ENCODE peak calls at places on chromosomes 16 and 17, in four cellular contexts. M is HCT116, I is H1, W is K562. T is an unnamed sample.

GRCh38 chr17:75032896-75033294 is 13.9 kb downstream of the ATP5PD start:
- DNase-seq in I (no peak), M (no peak), W (no peak), T (no peak)

GRCh38 chr17:10149573-10150399 is 48.6 kb downstream of the GAS7 start:
- DNase-seq in W (no peak), M (peak), I (no peak), T (peak)

GRCh38 chr16:82460761-82461160 is 166.0 kb upstream of the CDH13 start:
- DNase-seq in M (no peak), W (no peak), I (no peak), T (no peak)

GRCh38 chr16:10466313-10466712 is 80.5 kb downstream of the ATF7IP2 start:
- DNase-seq in W (no peak), I (no peak), M (no peak), T (no peak)

GRCh38 chr17:16286009-16286946 is 67.0 kb downstream of the CENPV start:
- DNase-seq in M (peak), W (peak), I (peak), T (peak)

GRCh38 chr17:10118788-10119130 is 79.6 kb downstream of the GAS7 start:
- DNase-seq in M (no peak), I (no peak), W (no peak), T (no peak)

GRCh38 chr16:66740010-66740409 is 11.4 kb downstream of the DYNC1LI2 start:
- DNase-seq in W (peak), I (no peak), M (no peak), T (no peak)

GRCh38 chr17:69179227-69179952 is 37.7 kb upstream of the ABCA6 start:
- DNase-seq in W (no peak), M (no peak), I (no peak), T (no peak)

GRCh38 chr17:47776330-47777197 is 43.5 kb downstream of the TBX21 start:
- DNase-seq in W (peak), I (no peak), M (peak), T (no peak)

GRCh38 chr16:47876494-47876893 is 279.3 kb downstream of the ABCC12 start:
- DNase-seq in W (no peak), M (no peak), I (no peak), T (no peak)

GRCh38 chr16:1174477-1175357 is 21.8 kb downstream of the CACNA1H start:
- DNase-seq in I (no peak), W (no peak), M (peak), T (no peak)

GRCh38 chr17:13601776-13602551 is at the start of gene HS3ST3A1:
- DNase-seq in I (peak), M (no peak), W (peak), T (no peak)

GRCh38 chr16:69762843-69763556 is 868 bp downstream of the WWP2 start:
- DNase-seq in I (no peak), W (no peak), M (no peak), T (no peak)

GRCh38 chr17:32298721-32299578 is 33.3 kb downstream of the RHBDL3 start:
- DNase-seq in I (no peak), M (no peak), W (no peak), T (no peak)

GRCh38 chr17:40107266-40107980 is 7.0 kb upstream of the NR1D1 start:
- DNase-seq in I (peak), M (no peak), W (no peak), T (no peak)

GRCh38 chr17:79985361-79985760 is 50.3 kb downstream of the TBC1D16 start:
- DNase-seq in I (no peak), W (no peak), M (no peak), T (no peak)

GRCh38 chr16:13568803-13569202 is 351.2 kb upstream of the ERCC4 start:
- DNase-seq in M (no peak), W (peak), I (no peak), T (no peak)

GRCh38 chr17:45129426-45129939 is 2.8 kb downstream of the PLCD3 start:
- DNase-seq in I (no peak), M (no peak), W (no peak), T (no peak)

GRCh38 chr16:51155199-51155607 is 4.1 kb upstream of the SALL1 start:
- DNase-seq in M (no peak), I (no peak), W (no peak), T (no peak)

GRCh38 chr16:69107311-69107962 is 2.0 kb downstream of the HAS3 start:
- DNase-seq in M (no peak), I (peak), W (no peak), T (no peak)

GRCh38 chr16:57023541-57024249 is 34.3 kb downstream of the NLRC5 start:
- DNase-seq in I (no peak), M (no peak), W (no peak), T (no peak)

GRCh38 chr16:89170346-89171215 is 967 bp upstream of the CDH15 start:
- DNase-seq in W (peak), I (peak), M (peak), T (no peak)

GRCh38 chr16:49856741-49857330 is 924 bp upstream of the ZNF423 start:
- DNase-seq in W (peak), M (peak), I (peak), T (no peak)

GRCh38 chr16:81533175-81533507 is 88.5 kb downstream of the CMIP start:
- DNase-seq in W (no peak), I (no peak), M (no peak), T (no peak)

GRCh38 chr16:65312795-65313194 is 190.9 kb upstream of the CDH11 start:
- DNase-seq in M (no peak), W (no peak), I (no peak), T (no peak)

GRCh38 chr17:31054761-31055160 is 40.0 kb upstream of the NF1 start:
- DNase-seq in I (no peak), W (no peak), M (no peak), T (no peak)

GRCh38 chr16:72172105-72173034 is at the start of gene PMFBP1:
- DNase-seq in I (no peak), W (no peak), M (no peak), T (peak)

GRCh38 chr16:11691235-11691634 is 23.0 kb downstream of the SNN start:
- DNase-seq in M (no peak), I (no peak), W (no peak), T (no peak)

GRCh38 chr17:78875738-78876597 is 27.0 kb downstream of the CEP295NL start:
- DNase-seq in I (no peak), M (no peak), W (no peak), T (no peak)
- TF ChIP-seq EGR1 in I (no peak), M (no peak), W (no peak), T (no peak)

DNA sequence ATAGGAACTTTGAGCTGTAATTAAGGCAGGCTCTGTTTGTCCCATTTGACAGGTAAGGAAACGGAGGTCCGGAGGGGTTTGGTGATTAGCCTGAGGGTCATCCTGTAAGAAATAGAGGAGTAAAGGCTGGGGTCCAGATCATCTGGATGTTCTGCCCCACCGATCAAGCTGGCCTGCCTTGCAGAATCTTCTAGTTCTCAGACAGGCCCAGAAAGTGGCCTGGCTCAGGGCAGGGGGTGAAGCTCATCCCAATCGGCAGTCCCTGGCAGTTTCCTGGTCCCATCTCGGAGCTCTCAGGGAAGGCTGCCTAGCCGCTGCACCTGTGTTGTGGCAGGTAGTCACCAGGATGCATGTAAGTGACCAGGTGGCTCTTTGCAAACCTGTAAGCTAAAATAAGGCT is 4.2 kb downstream of the PIMREG start:
- DNase-seq in W (no peak), M (no peak), I (no peak), T (no peak)
- TF ChIP-seq POLR2AphosphoS5 in W (no peak), M (no peak), I (no peak), T (no peak)

DNA sequence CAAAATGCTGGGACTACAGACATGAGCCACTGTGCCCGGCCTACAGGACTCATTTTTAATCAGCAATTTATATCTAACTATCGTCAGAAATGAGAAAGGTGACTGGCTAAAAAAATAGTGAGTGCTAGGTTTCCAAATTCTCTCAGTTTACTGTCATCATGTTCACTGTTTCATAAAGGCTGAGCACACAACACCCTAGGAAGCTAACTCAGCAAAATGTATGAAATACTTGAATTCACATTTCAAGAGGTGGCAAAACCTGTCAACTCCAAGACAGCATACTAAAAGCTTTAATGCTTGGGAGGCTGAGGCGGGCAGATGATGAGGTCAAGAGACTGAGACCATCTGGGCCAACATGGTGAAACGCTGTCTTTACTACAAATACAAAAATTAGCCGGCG is 16.7 kb downstream of the WDR45B start:
- DNase-seq in W (no peak), I (no peak), M (no peak), T (no peak)
- TF ChIP-seq EGR1 in W (no peak), I (no peak), M (no peak), T (no peak)

DNA sequence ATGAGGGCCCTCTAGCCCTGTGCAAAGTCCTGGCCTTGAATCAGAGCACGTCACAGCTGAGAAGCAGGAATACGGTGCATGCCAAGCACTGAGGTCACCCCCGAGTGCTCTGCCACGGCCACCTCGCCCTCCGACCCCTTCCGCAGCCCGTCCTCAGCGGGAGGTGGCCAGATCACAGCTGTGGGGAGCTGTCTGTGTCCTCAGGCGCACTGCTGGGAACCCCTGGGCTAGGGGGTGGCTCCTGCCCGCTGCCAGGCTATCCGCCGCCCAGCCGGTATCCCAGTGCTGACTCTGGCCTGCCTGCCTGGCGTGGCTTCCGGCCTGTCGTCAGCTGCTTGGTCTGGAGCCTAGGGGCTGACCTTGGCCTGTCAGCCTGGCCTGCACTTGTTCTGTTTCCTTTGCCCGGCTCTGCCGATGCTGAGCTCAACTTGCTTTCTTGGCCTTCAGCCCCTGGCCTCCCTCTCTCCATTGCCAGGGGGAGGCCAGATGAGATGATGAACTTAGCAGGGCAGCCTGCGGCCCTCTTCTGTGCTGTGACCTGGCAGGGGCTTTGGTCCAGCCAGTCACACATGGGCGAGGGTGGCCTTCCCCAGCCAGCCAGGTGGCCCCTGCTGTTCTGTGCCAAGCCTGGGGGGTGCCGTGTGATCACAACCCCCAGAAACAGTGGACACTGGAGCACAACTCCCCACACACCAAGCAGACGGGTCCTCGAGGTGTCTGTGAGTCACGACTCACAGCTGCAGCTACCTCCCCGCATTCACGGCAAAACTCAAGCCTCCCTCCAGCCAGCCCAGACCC is 77.4 kb downstream of the ZDHHC7 start:
- DNase-seq in I (no peak), M (no peak), W (no peak), T (no peak)
- TF ChIP-seq POLR2AphosphoS5 in I (no peak), M (no peak), W (no peak), T (no peak)

T was measured in GM12878.